ENCODE peak calls at places on chromosomes 7 and 10, in nine cellular contexts. A, M, L, E, G, O, R, J and K are unnamed samples.

GRCh38 chr7:74495112-74495880 is 41.6 kb downstream of the GTF2IRD1 start:
- DNase-seq in A (no peak), M (no peak), L (no peak), E (no peak), G (no peak), O (no peak), R (no peak), J (no peak), K (no peak)

GRCh38 chr10:93149761-93150160 is 76.1 kb downstream of the CYP26A1 start:
- DNase-seq in A (no peak), M (peak; percentile 18), L (no peak), E (no peak), G (no peak), O (no peak), R (peak; percentile 73), J (no peak), K (no peak)

GRCh38 chr10:17668435-17669184 is 24.7 kb downstream of the STAM start:
- DNase-seq in A (no peak), M (no peak), L (no peak), E (no peak), G (no peak), O (no peak), R (no peak), J (no peak), K (no peak)

GRCh38 chr10:124339951-124340760 is 78.6 kb downstream of the OAT start:
- DNase-seq in A (peak; percentile 78), M (peak; percentile 98), L (no peak), E (no peak), G (no peak), O (no peak), R (peak; percentile 74), J (no peak), K (no peak)

GRCh38 chr7:78702770-78703169 is 750.7 kb downstream of the MAGI2 start:
- DNase-seq in A (peak; percentile 88), M (peak; percentile 63), L (peak; percentile 69), E (no peak), G (no peak), O (no peak), R (peak; percentile 72), J (no peak), K (no peak)

GRCh38 chr7:6346581-6346980 is 74.2 kb upstream of the CYTH3 start:
- DNase-seq in A (no peak), M (no peak), L (no peak), E (no peak), G (no peak), O (peak; percentile 48), R (no peak), J (no peak), K (no peak)

GRCh38 chr10:103833731-103834365 is 21.5 kb downstream of the SH3PXD2A start:
- DNase-seq in A (no peak), M (no peak), L (no peak), E (no peak), G (no peak), O (no peak), R (peak; percentile 82), J (peak; percentile 92), K (no peak)

GRCh38 chr7:25037325-25037724 is 57.3 kb upstream of the OSBPL3 start:
- DNase-seq in A (no peak), M (no peak), L (no peak), E (no peak), G (no peak), O (peak; percentile 10), R (peak; percentile 33), J (peak; percentile 14), K (no peak)

GRCh38 chr7:50304158-50304910 is at the start of gene IKZF1:
- DNase-seq in A (no peak), M (no peak), L (no peak), E (no peak), G (no peak), O (peak; percentile 70), R (peak; percentile 24), J (peak; percentile 63), K (peak; percentile 77)

GRCh38 chr10:91251430-91252056 is 31.1 kb downstream of the PCGF5 start:
- DNase-seq in A (no peak), M (peak; percentile 42), L (peak; percentile 58), E (peak; percentile 6), G (peak; percentile 45), O (no peak), R (peak; percentile 70), J (peak; percentile 45), K (peak; percentile 42)

GRCh38 chr7:12683678-12684077 is 3.8 kb upstream of the ARL4A start:
- DNase-seq in A (no peak), M (no peak), L (peak; percentile 30), E (no peak), G (no peak), O (no peak), R (peak; percentile 54), J (no peak), K (no peak)

GRCh38 chr7:53111061-53111460 is 75.6 kb downstream of the POM121L12 start:
- DNase-seq in A (no peak), M (no peak), L (no peak), E (no peak), G (no peak), O (no peak), R (no peak), J (peak; percentile 20), K (no peak)

GRCh38 chr10:132133005-132133404 is 53.7 kb upstream of the DPYSL4 start:
- DNase-seq in A (no peak), M (no peak), L (no peak), E (no peak), G (no peak), O (no peak), R (no peak), J (no peak), K (no peak)

GRCh38 chr10:132131581-132132250 is 55.0 kb upstream of the DPYSL4 start:
- DNase-seq in A (no peak), M (no peak), L (no peak), E (no peak), G (no peak), O (no peak), R (no peak), J (no peak), K (no peak)

GRCh38 chr10:132129431-132129830 is 57.3 kb upstream of the DPYSL4 start:
- DNase-seq in A (no peak), M (no peak), L (no peak), E (no peak), G (no peak), O (no peak), R (peak; percentile 2), J (no peak), K (no peak)

GRCh38 chr10:132132391-132132841 is 54.3 kb upstream of the DPYSL4 start:
- DNase-seq in A (no peak), M (no peak), L (peak; percentile 7), E (no peak), G (no peak), O (no peak), R (no peak), J (no peak), K (no peak)

GRCh38 chr10:132130286-132131265 is 56.2 kb upstream of the DPYSL4 start:
- DNase-seq in A (no peak), M (no peak), L (no peak), E (no peak), G (no peak), O (no peak), R (no peak), J (no peak), K (no peak)
- TF ChIP-seq CTCF in A (no peak), M (no peak), L (no peak), E (no peak), G (no peak), O (no peak), R (no peak), J (no peak), K (no peak)

DNA sequence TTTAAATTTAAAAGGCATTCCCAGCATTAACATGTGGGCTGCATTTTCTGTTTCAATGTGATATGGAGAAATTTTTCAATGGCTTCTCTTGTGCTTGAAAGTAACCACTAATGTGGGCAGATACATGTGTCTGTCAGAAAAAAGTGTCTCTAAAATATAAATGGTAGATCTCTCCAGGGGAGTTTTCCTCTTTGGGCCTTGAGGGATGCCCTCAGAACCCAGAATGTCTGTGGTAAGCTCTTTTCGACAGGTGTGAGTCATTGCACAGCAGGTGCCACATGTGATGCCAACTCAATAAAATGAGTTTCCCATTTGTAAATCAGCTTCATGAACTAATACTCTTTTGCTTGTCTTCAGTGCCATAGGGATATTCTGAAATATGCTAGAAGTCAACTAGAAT is 221.0 kb downstream of the SEMA3E start:
- DNase-seq in A (no peak), M (no peak), L (no peak), E (peak; percentile 12), G (no peak), O (no peak), R (no peak), J (no peak), K (no peak)
- H3K27ac ChIP-seq in A (no peak overlapping the region), M (no peak overlapping the region), L (no peak overlapping the region), E (no peak overlapping the region), G (no peak overlapping the region), O (no peak overlapping the region), R (no peak overlapping the region), J (no peak overlapping the region), K (no peak overlapping the region)

DNA sequence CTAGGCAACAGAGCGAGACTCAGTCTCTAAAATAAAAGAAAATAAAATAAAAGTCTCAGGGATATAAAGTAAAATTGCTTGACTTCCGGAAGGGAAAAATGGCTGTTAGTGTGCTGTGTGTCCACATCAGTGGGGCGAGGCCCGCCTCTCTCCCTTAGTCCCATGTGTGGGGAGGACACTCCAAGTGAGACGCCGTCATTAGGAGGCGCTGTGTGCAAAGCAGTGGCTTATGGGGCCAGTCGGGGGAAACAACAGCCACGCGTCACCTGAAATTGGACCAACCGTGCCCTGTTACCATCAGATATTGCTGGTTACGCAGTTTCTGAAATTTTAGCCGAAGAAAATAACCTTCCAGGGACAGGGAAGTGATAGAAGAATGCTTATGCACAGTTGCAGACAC is 15.8 kb downstream of the SFXN4 start:
- DNase-seq in A (no peak), M (no peak), L (no peak), E (no peak), G (no peak), O (peak; percentile 78), R (no peak), J (no peak), K (no peak)
- TF ChIP-seq CTCF in A (peak; percentile 7), M (peak; percentile 42), L (no peak), E (peak; percentile 52), G (no peak), O (peak; percentile 76), R (peak; percentile 10), J (no peak), K (no peak)

GRCh38 chr10:114481055-114481454 is 76.8 kb upstream of the AFAP1L2 start:
- DNase-seq in A (no peak), M (no peak), L (no peak), E (no peak), G (no peak), O (no peak), R (no peak), J (no peak), K (no peak)

GRCh38 chr10:114479836-114480235 is 75.5 kb upstream of the AFAP1L2 start:
- DNase-seq in A (no peak), M (no peak), L (no peak), E (no peak), G (no peak), O (no peak), R (no peak), J (no peak), K (no peak)

GRCh38 chr10:114477285-114477684 is 73.0 kb upstream of the AFAP1L2 start:
- DNase-seq in A (no peak), M (peak; percentile 7), L (no peak), E (no peak), G (no peak), O (no peak), R (peak; percentile 19), J (no peak), K (no peak)

GRCh38 chr10:114479307-114479706 is 75.0 kb upstream of the AFAP1L2 start:
- DNase-seq in A (no peak), M (no peak), L (no peak), E (no peak), G (peak; percentile 26), O (no peak), R (peak; percentile 43), J (peak; percentile 50), K (no peak)

GRCh38 chr10:114478281-114478680 is 74.0 kb upstream of the AFAP1L2 start:
- DNase-seq in A (no peak), M (no peak), L (no peak), E (no peak), G (no peak), O (no peak), R (no peak), J (no peak), K (no peak)
- H3K27ac ChIP-seq in A (no peak overlapping the region), M (no peak overlapping the region), L (no peak overlapping the region), E (no peak overlapping the region), G (no peak overlapping the region), O (no peak overlapping the region), R (peak overlapping the region; percentile 62), J (peak overlapping the region; percentile 77), K (no peak overlapping the region)